ENCODE peak calls at places on chromosomes 1 and 21, in four cellular contexts. S is cardiac muscle cell, Q is WERI-Rb-1, Z is tibial nerve. T is an unnamed sample. For H3K36me3 and H3K27me3, the result is how much of the 10 kb centered on the place peaks cover.

GRCh38 chr21:37469441-37469840 is 102.9 kb downstream of the DYRK1A start:
- DNase-seq in Z (no peak), S (no peak), Q (no peak), T (no peak)

GRCh38 chr1:41503507-41504125 is 19.1 kb upstream of the EDN2 start:
- DNase-seq in Z (no peak), S (no peak), Q (no peak), T (peak)

GRCh38 chr1:209746469-209747269 is 9.2 kb upstream of the TRAF3IP3 start:
- DNase-seq in Q (no peak), Z (no peak), S (peak), T (no peak)

GRCh38 chr1:19463204-19463803 is 22.0 kb downstream of the CAPZB start:
- DNase-seq in Z (no peak), S (no peak), Q (no peak), T (peak)

GRCh38 chr1:37602750-37603694 is 7.3 kb upstream of the GNL2 start:
- DNase-seq in S (peak), Q (peak), Z (peak), T (peak)

GRCh38 chr1:184242507-184242943 is 144.3 kb upstream of the C1orf21 start:
- DNase-seq in Q (peak), Z (no peak), S (peak), T (peak)

GRCh38 chr1:241706967-241707366 is 54.9 kb downstream of the WDR64 start:
- DNase-seq in S (no peak), Q (no peak), Z (no peak), T (no peak)

GRCh38 chr1:110034040-110034450 is 379 bp upstream of the STRIP1 start:
- DNase-seq in Z (no peak), Q (no peak), S (no peak), T (no peak)

GRCh38 chr21:42975886-42976608 is 1.7 kb downstream of the PKNOX1 start:
- DNase-seq in S (no peak), Q (no peak), Z (no peak), T (peak)

GRCh38 chr1:24295547-24295946 is 23.6 kb upstream of the GRHL3 start:
- DNase-seq in S (no peak), Q (no peak), Z (no peak), T (no peak)

GRCh38 chr1:94326329-94326728 is 88.9 kb upstream of the ARHGAP29 start:
- DNase-seq in Z (no peak), Q (no peak), S (peak), T (peak)

GRCh38 chr1:25820247-25821111 is 725 bp downstream of the MTFR1L start:
- DNase-seq in Q (peak), Z (no peak), S (peak), T (peak)

GRCh38 chr1:119774746-119775495 is 6.2 kb upstream of the HMGCS2 start:
- DNase-seq in Z (no peak), Q (peak), S (no peak), T (no peak)

GRCh38 chr1:149997585-149998262 is 12.8 kb downstream of the OTUD7B start:
- DNase-seq in Q (no peak), Z (peak), S (no peak), T (no peak)

GRCh38 chr1:154460695-154461249 is 41.2 kb upstream of the TDRD10 start:
- DNase-seq in S (no peak), Z (no peak), Q (no peak), T (no peak)

GRCh38 chr1:30745834-30746208 is 11.8 kb downstream of the LAPTM5 start:
- DNase-seq in S (no peak), Z (no peak), Q (peak), T (no peak)

GRCh38 chr1:185420588-185421081 is 103.6 kb upstream of the IVNS1ABP start:
- DNase-seq in Z (no peak), Q (no peak), S (no peak), T (no peak)

GRCh38 chr1:236021424-236022135 is 43.3 kb downstream of the NID1 start:
- DNase-seq in Z (no peak), Q (no peak), S (peak), T (no peak)

GRCh38 chr1:1272341-1273151 is 1.1 kb downstream of the UBE2J2 start:
- DNase-seq in Z (no peak), S (no peak), Q (no peak), T (peak)

GRCh38 chr1:31793586-31794285 is 22.1 kb downstream of the SPOCD1 start:
- DNase-seq in S (no peak), Q (peak), Z (no peak), T (no peak)

GRCh38 chr1:109361649-109362048 is 36.1 kb downstream of the SORT1 start:
- DNase-seq in Q (no peak), S (no peak), Z (no peak), T (no peak)

GRCh38 chr1:36458910-36459309 is 5.3 kb downstream of the MRPS15 start:
- DNase-seq in S (no peak), Z (no peak), Q (no peak), T (no peak)

GRCh38 chr1:193348126-193349045 is 162.0 kb upstream of the B3GALT2 start:
- DNase-seq in Q (no peak), S (peak), Z (no peak), T (no peak)

DNA sequence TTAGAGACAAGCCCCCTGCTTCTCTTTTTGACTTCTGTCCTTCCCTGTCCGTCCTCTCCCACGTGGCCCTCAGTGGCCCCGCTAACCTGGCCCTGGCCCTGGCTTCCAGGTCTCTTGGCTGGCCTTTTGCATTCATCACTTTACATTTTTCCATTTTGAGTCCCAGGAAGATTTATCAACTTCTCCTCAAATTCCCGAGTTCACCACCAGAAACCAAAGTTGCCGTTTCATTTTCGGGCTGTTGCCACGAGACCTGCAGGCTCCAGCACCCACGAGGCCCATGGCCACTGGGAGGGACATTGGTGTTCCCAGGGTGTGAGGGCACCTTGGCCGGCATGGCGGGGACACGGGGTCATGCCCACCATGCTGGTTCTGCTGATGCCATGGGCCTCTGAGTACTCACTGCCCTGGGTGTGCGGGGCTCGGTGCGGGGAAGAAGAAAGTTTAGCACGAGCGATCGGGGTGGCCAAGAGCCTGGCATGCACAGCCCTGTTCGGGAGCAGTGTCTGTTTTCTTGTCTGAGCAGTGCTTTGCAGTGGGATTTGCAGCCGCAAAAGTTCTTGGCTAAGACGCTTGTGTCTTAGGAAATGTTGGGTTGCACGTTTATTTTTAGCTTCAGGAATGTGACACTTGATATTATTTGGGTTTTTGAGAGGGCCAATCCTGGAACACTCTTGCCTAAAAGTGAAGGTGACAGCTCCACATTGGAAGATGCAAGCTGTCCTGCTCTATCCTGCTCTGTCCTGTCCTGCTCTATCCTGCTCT is 40.4 kb upstream of the ADARB1 start:
- DNase-seq in Q (no peak), Z (peak), S (peak), T (peak)
- H3K4me3 ChIP-seq in Q (no peak), Z (no peak), S (no peak), T (no peak)

GRCh38 chr1:158706096-158706495 is 5.6 kb upstream of the OR6K2 start:
- DNase-seq in S (no peak), Z (no peak), Q (no peak), T (no peak)
- H3K36me3 ChIP-seq in S (under half), Z (under half), Q (under half), T (under half)

DNA sequence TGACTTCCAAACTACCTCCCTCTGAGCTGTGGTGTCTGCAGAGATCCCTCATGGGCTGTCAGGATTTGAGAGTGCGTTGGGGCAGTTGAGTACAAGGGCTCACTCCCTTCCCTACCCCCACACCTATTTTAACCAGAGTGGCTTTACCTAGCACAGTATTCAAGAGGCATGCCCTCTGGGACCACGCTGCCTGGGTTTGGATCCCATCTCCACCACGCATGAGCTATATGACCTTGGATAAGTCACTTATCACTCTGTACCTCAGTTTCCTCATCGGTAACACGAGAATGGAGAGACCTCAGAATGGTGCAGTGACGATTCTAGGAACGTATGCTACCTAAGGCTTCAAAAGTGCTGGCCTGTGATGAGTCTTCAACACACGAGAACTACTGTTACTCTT is 147.3 kb upstream of the WNT4 start:
- DNase-seq in Q (no peak), S (no peak), Z (no peak), T (peak)
- H3K27me3 ChIP-seq in Q (under half), S (under half), Z (under half), T (under half)

GRCh38 chr1:27522860-27523665 is 33.1 kb upstream of the WASF2 start:
- DNase-seq in S (peak), Z (no peak), Q (peak), T (peak)
- H3K4me3 ChIP-seq in S (no peak), Z (no peak), Q (no peak), T (no peak)